ENCODE peak calls at places on chromosomes 4 and X, in four cellular contexts. J is GM23248, S is A549, R is endothelial cell. T is an unnamed sample.

GRCh38 chrX:146615807-146616206 is 193.8 kb upstream of the CXorf51B start:
- DNase-seq in J (no peak), S (no peak), R (no peak), T (no peak)

GRCh38 chr4:138455097-138455496 is 212.9 kb upstream of the SLC7A11 start:
- DNase-seq in J (no peak), S (no peak), R (no peak), T (no peak)

GRCh38 chr4:130336585-130337217 is 1240.7 kb downstream of the C4orf33 start:
- DNase-seq in J (peak), S (peak), R (no peak), T (no peak)

GRCh38 chr4:70603856-70604255 is 11.8 kb downstream of the AMBN start:
- DNase-seq in J (peak), S (no peak), R (no peak), T (no peak)

GRCh38 chr4:25190407-25190806 is 30.2 kb upstream of the SEPSECS start:
- DNase-seq in J (no peak), S (no peak), R (no peak), T (no peak)

GRCh38 chr4:52552778-52553177 is 106.3 kb downstream of the USP46 start:
- DNase-seq in J (no peak), S (no peak), R (no peak), T (no peak)

GRCh38 chr4:153764611-153765368 is 5.0 kb upstream of the RNF175 start:
- DNase-seq in J (no peak), S (no peak), R (no peak), T (no peak)

GRCh38 chr4:7393491-7394183 is 41.1 kb downstream of the PSAPL1 start:
- DNase-seq in J (no peak), S (no peak), R (peak), T (peak)

GRCh38 chrX:13376857-13377441 is 57.1 kb upstream of the ATXN3L start:
- DNase-seq in J (peak), S (no peak), R (no peak), T (no peak)

GRCh38 chr4:118171381-118171780 is 137.1 kb downstream of the NDST3 start:
- DNase-seq in J (no peak), S (no peak), R (no peak), T (no peak)

GRCh38 chrX:99301990-99302389 is 1108.1 kb downstream of the PCDH19 start:
- DNase-seq in J (peak), S (peak), R (no peak), T (no peak)

GRCh38 chr4:2803624-2804448 is 11.0 kb downstream of the SH3BP2 start:
- DNase-seq in J (peak), S (no peak), R (no peak), T (peak)

GRCh38 chr4:16750882-16751642 is 147.4 kb downstream of the LDB2 start:
- DNase-seq in J (no peak), S (no peak), R (no peak), T (no peak)

GRCh38 chrX:19990225-19990518 is 689 bp downstream of the BCLAF3 start:
- DNase-seq in J (peak), S (no peak), R (no peak), T (no peak)

GRCh38 chr4:8744083-8744805 is 127.4 kb downstream of the HMX1 start:
- DNase-seq in J (no peak), S (no peak), R (no peak), T (peak)

GRCh38 chr4:140293979-140294378 is 79.5 kb upstream of the SCOC start:
- DNase-seq in J (no peak), S (no peak), R (no peak), T (no peak)

GRCh38 chr4:169663894-169664293 is 43.5 kb downstream of the CLCN3 start:
- DNase-seq in J (no peak), S (no peak), R (no peak), T (no peak)

GRCh38 chr4:6221851-6222760 is 21.8 kb upstream of the JAKMIP1 start:
- DNase-seq in J (peak), S (no peak), R (peak), T (no peak)

GRCh38 chr4:173270312-173271027 is 63.7 kb downstream of the HMGB2 start:
- DNase-seq in J (no peak), S (no peak), R (no peak), T (no peak)

GRCh38 chr4:6955261-6955911 is 45.8 kb downstream of the TBC1D14 start:
- DNase-seq in J (no peak), S (no peak), R (no peak), T (peak)

GRCh38 chr4:76546282-76547166 is 111.5 kb downstream of the SHROOM3 start:
- DNase-seq in J (peak), S (no peak), R (no peak), T (peak)

GRCh38 chr4:17958185-17958584 is 63.4 kb downstream of the LCORL start:
- DNase-seq in J (peak), S (no peak), R (no peak), T (no peak)

GRCh38 chrX:147476008-147476407 is 435.7 kb upstream of the FMR1 start:
- DNase-seq in J (peak), S (peak), R (peak), T (no peak)

GRCh38 chr4:10072420-10073017 is 44.1 kb downstream of the WDR1 start:
- DNase-seq in J (no peak), S (no peak), R (no peak), T (no peak)

GRCh38 chrX:109578916-109579315 is 42.3 kb downstream of the NXT2 start:
- DNase-seq in J (no peak), S (no peak), R (no peak), T (no peak)

GRCh38 chrX:104136241-104137019 is 20.4 kb downstream of the SLC25A53 start:
- DNase-seq in J (peak), S (peak), R (peak), T (no peak)

GRCh38 chr4:75683482-75684155 is 10.4 kb upstream of the G3BP2 start:
- DNase-seq in J (no peak), S (no peak), R (no peak), T (no peak)